ENCODE peak calls at places on chromosomes 3 and 15, in eight cellular contexts. D is IMR-90; V is CD8-positive, alpha-beta T cell; M is cardiac muscle cell; H is RWPE1; L is astrocyte of the spinal cord; Y is coronary artery; Z is GM20000. N is an unnamed sample.

GRCh38 chr3:186959029-186959624 is 28.8 kb downstream of the ST6GAL1 start:
- DNase-seq in D (no peak), L (no peak), V (no peak), H (no peak), M (no peak), Y (no peak), Z (peak; percentile 24), N (no peak)

GRCh38 chr3:14658978-14659377 is 7.4 kb downstream of the CCDC174 start:
- DNase-seq in M (no peak), V (no peak), D (no peak), Z (no peak), Y (no peak), H (no peak), L (no peak), N (no peak)

GRCh38 chr3:123953735-123954134 is 7.3 kb downstream of the CCDC14 start:
- DNase-seq in D (no peak), V (no peak), Y (no peak), Z (no peak), M (no peak), H (no peak), L (no peak), N (no peak)

GRCh38 chr15:95295311-95295710 is 1035.2 kb upstream of the NR2F2 start:
- DNase-seq in Z (no peak), D (no peak), V (no peak), M (no peak), L (no peak), H (no peak), Y (no peak), N (no peak)

GRCh38 chr3:120429921-120430361 is 20.9 kb downstream of the FSTL1 start:
- DNase-seq in V (no peak), D (peak; percentile 78), Y (peak; percentile 19), H (no peak), Z (no peak), M (no peak), L (peak; percentile 57), N (no peak)

GRCh38 chr3:47910777-47911440 is 105.3 kb downstream of the MAP4 start:
- DNase-seq in D (peak; percentile 95), Y (no peak), H (peak; percentile 63), Z (no peak), M (no peak), L (peak; percentile 93), V (no peak), N (no peak)

GRCh38 chr15:49428392-49429095 is 5.5 kb downstream of the FGF7 start:
- DNase-seq in V (no peak), Z (no peak), Y (no peak), H (no peak), M (peak; percentile 77), L (peak; percentile 26), D (peak; percentile 64), N (no peak)

GRCh38 chr3:4914464-4914863 is 64.8 kb upstream of the BHLHE40 start:
- DNase-seq in V (no peak), M (no peak), Y (no peak), D (no peak), L (no peak), H (no peak), Z (no peak), N (no peak)

GRCh38 chr15:70318594-70318993 is 220.9 kb upstream of the TLE3 start:
- DNase-seq in Z (no peak), M (no peak), Y (no peak), D (no peak), H (no peak), L (no peak), V (peak; percentile 25), N (no peak)

GRCh38 chr3:134249935-134250716 is 533 bp downstream of the RYK start:
- DNase-seq in Z (peak; percentile 73), D (peak; percentile 28), V (peak; percentile 68), Y (peak; percentile 79), M (peak; percentile 72), H (peak; percentile 58), L (peak; percentile 25), N (peak; percentile 78)

GRCh38 chr3:100966049-100966471 is 27.2 kb downstream of the ABI3BP start:
- DNase-seq in Z (no peak), L (no peak), Y (no peak), D (peak; percentile 49), V (no peak), M (no peak), H (no peak), N (no peak)

DNA sequence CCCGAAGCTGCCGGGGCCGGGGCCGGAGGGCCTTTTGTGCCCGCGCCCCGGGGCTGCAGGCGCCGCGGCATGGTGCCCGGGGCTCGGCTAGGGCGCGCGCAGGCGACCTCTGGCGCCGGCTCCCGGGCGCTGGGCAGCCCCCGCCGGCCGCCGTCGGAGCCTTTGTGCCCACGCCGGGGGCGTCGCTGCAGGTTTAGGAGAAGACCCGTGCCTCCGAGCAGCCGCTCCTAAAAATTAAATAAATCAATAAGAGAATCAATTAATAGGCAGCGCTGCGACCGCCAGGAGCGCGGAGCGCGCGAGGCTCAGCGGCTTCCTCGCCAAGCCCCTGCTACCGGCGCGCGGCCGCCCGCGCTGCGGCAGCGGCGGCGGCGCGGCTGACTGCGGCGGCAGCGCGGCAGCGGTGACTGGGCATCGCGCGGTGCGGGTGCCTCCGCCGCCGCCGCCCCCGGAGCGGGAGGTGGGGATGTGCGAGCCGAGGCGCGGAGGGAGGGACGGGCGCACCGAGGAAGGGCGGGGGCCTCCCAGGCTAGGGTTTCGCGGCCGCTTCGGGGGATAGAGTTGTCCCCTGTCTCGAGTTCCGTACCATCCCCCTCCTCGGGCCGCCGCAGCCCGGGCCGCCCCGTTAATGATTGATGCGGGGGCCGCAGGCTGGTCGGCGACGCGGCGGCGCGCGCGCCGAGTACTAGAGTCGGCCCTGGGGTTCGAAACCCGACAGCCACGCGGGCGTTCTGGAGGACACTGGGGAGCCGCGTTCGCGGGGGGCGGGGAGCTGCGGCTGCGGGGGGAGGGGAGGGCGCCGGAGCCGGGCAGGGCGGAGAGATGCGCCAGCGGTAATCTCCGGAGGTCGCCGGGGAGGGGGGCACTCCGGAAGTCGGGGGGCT is at the start of gene PAQR9:
- DNase-seq in Y (no peak), D (no peak), L (no peak), M (peak; percentile 62), Z (peak; percentile 67), V (no peak), H (peak; percentile 23), N (peak; percentile 81)
- TF ChIP-seq CTCF in Y (no peak), D (no peak), L (no peak), M (no peak), Z (no peak), V (no peak), H (peak; percentile 7), N (no peak)

DNA sequence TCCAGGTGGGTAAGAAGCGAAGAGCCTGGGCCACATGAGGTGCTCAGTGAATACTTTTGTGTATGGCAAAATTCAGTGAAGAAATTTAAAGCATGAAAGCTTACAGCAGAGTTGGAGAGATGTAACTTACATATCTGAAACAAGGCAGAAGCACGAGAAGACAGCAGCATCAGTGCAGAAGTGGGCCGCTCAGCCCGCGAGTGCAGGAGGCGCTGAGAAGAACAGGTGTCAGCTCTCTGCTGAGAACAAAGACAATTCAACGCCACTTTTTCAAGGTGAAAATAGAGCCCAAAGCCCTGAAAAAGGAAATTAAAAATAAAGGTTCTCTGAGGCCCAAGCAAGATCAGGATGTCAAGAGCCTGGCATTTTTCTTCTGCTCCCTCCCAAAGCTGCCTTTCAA is 58.3 kb downstream of the RBPMS2 start:
- DNase-seq in M (no peak), D (no peak), Z (no peak), Y (no peak), L (no peak), V (no peak), H (no peak), N (no peak)
- TF ChIP-seq CTCF in M (no peak), D (no peak), Z (no peak), Y (no peak), L (no peak), V (no peak), H (no peak), N (no peak)

GRCh38 chr3:183699238-183699947 is 1.8 kb downstream of the YEATS2 start:
- DNase-seq in Z (no peak), M (no peak), Y (no peak), H (peak; percentile 10), D (no peak), V (no peak), L (no peak), N (no peak)

GRCh38 chr3:183698318-183698731 is 728 bp downstream of the YEATS2 start:
- DNase-seq in Y (peak; percentile 74), M (peak; percentile 44), Z (peak; percentile 58), L (peak; percentile 35), V (peak; percentile 54), D (peak; percentile 35), H (peak; percentile 45), N (peak; percentile 51)

GRCh38 chr3:183697610-183698317 is at the start of gene YEATS2:
- DNase-seq in D (peak; percentile 61), M (peak; percentile 79), L (peak; percentile 56), Y (peak; percentile 75), H (peak; percentile 90), V (peak; percentile 82), Z (peak; percentile 98), N (peak; percentile 76)

GRCh38 chr3:183698760-183699159 is 1.2 kb downstream of the YEATS2 start:
- DNase-seq in Z (peak; percentile 44), Y (no peak), M (peak; percentile 48), L (peak; percentile 36), V (no peak), D (peak; percentile 33), H (peak; percentile 26), N (no peak)

GRCh38 chr3:183701744-183702143 is 4.1 kb downstream of the YEATS2 start:
- DNase-seq in V (no peak), M (peak; percentile 36), Y (no peak), H (no peak), Z (no peak), D (no peak), L (no peak), N (no peak)
- TF ChIP-seq CTCF in V (no peak), M (no peak), Y (no peak), H (no peak), Z (no peak), D (no peak), L (no peak), N (no peak)

GRCh38 chr3:69948246-69948862 is 51.2 kb upstream of the SAMMSON start:
- DNase-seq in D (peak; percentile 66), Y (no peak), H (peak; percentile 7), V (no peak), M (peak; percentile 49), L (peak; percentile 62), Z (peak; percentile 10), N (no peak)
- TF ChIP-seq CTCF in D (peak; percentile 75), Y (peak; percentile 40), H (peak; percentile 63), V (peak; percentile 44), M (peak; percentile 62), L (peak; percentile 47), Z (peak; percentile 13), N (peak; percentile 73)

DNA sequence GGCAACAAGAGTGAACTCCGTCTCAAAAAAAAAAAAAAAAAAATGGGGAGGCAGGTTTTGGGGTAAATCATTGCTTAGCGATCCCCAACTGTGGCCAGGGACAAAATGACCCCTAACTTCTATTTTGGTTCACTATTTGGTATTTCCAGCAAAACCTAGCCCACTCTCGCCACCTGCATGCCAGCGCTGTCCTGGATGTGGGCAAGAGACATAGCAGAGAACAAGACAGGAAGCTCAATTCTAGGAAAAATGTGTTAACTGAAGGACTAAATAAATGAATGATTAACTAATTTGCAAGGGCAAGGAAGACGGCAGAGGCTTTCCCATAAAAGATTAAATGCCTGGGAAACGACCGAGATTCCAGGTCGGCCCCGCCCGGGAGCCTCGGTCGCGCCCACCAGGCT is 425 bp downstream of the NICN1 start:
- DNase-seq in Y (no peak), L (no peak), Z (no peak), V (no peak), D (no peak), M (no peak), H (no peak), N (no peak)
- TF ChIP-seq CTCF in Y (no peak), L (no peak), Z (no peak), V (no peak), D (no peak), M (peak; percentile 8), H (no peak), N (no peak)

N was measured in nephron progenitor cell.